ENCODE peak calls at places on chromosomes 11 and 22, in five cellular contexts. L, U, G, X and I are unnamed samples.
A peak's percentile ranks its signal among the peaks of the same experiment; 100 is the strongest.

GRCh38 chr11:59437770-59438169 is 1.5 kb downstream of the OR5A1 start:
- DNase-seq in L (no peak), U (no peak), G (no peak), X (no peak), I (no peak)

GRCh38 chr22:45318168-45318557 is 8.4 kb downstream of the FAM118A start:
- DNase-seq in L (peak; percentile 42), U (no peak), G (peak; percentile 93), X (peak; percentile 76), I (peak; percentile 59)

GRCh38 chr11:13720940-13721339 is 52.5 kb downstream of the FAR1 start:
- DNase-seq in L (peak; percentile 24), U (no peak), G (peak; percentile 4), X (no peak), I (no peak)

GRCh38 chr22:44712962-44713361 is 11.0 kb downstream of the PRR5 start:
- DNase-seq in L (no peak), U (no peak), G (no peak), X (no peak), I (no peak)

GRCh38 chr11:81007046-81007445 is 1566.2 kb upstream of the TENM4 start:
- DNase-seq in L (peak; percentile 13), U (no peak), G (peak; percentile 48), X (no peak), I (no peak)

GRCh38 chr11:68003846-68004550 is at the start of gene UNC93B1:
- DNase-seq in L (peak; percentile 64), U (no peak), G (peak; percentile 71), X (peak; percentile 49), I (peak; percentile 92)

GRCh38 chr22:47373648-47374272 is 611.3 kb downstream of the TBC1D22A start:
- DNase-seq in L (no peak), U (no peak), G (no peak), X (no peak), I (no peak)

GRCh38 chr22:19888131-19888746 is 33.6 kb upstream of the GNB1L start:
- DNase-seq in L (no peak), U (no peak), G (no peak), X (no peak), I (no peak)

GRCh38 chr11:129230006-129230405 is 37.9 kb upstream of the ARHGAP32 start:
- DNase-seq in L (no peak), U (no peak), G (peak; percentile 32), X (no peak), I (no peak)

GRCh38 chr22:20401376-20402020 is 7.5 kb downstream of the ZNF74 start:
- DNase-seq in L (no peak), U (no peak), G (no peak), X (no peak), I (no peak)

GRCh38 chr11:1780700-1781592 is 17.2 kb upstream of the CTSD start:
- DNase-seq in L (no peak), U (no peak), G (no peak), X (no peak), I (no peak)

GRCh38 chr11:128884703-128885338 is 6.3 kb upstream of the KCNJ5 start:
- DNase-seq in L (peak; percentile 80), U (peak; percentile 56), G (peak; percentile 68), X (no peak), I (peak; percentile 61)

GRCh38 chr11:75858613-75859012 is 43.6 kb downstream of the UVRAG start:
- DNase-seq in L (no peak), U (no peak), G (peak; percentile 50), X (no peak), I (no peak)

GRCh38 chr11:92550411-92550810 is 325.8 kb downstream of the FAT3 start:
- DNase-seq in L (no peak), U (no peak), G (no peak), X (no peak), I (no peak)

GRCh38 chr11:134901536-134901935 is 489.5 kb upstream of the B3GAT1 start:
- DNase-seq in L (no peak), U (no peak), G (no peak), X (no peak), I (no peak)

GRCh38 chr11:111949519-111950426 is 12.6 kb downstream of the DIXDC1 start:
- DNase-seq in L (no peak), U (no peak), G (no peak), X (no peak), I (no peak)

GRCh38 chr11:81237139-81237538 is 1496.5 kb downstream of the FAM181B start:
- DNase-seq in L (no peak), U (no peak), G (peak; percentile 49), X (no peak), I (no peak)

GRCh38 chr11:15970506-15971214 is 385.7 kb downstream of the SOX6 start:
- DNase-seq in L (no peak), U (no peak), G (no peak), X (no peak), I (peak; percentile 20)

GRCh38 chr11:134261626-134262488 is 8.5 kb downstream of the ACAD8 start:
- DNase-seq in L (peak; percentile 48), U (peak; percentile 51), G (peak; percentile 25), X (no peak), I (peak; percentile 35)

GRCh38 chr11:5197538-5197937 is 2.9 kb downstream of the OR51V1 start:
- DNase-seq in L (no peak), U (no peak), G (peak; percentile 27), X (no peak), I (no peak)

GRCh38 chr11:61607920-61608599 is 27.2 kb upstream of the SYT7 start:
- DNase-seq in L (no peak), U (no peak), G (no peak), X (no peak), I (no peak)

GRCh38 chr11:119056397-119056999 is 507 bp downstream of the HYOU1 start:
- DNase-seq in L (peak; percentile 62), U (peak; percentile 13), G (no peak), X (no peak), I (no peak)

GRCh38 chr11:129302386-129303101 is 73.1 kb upstream of the BARX2 start:
- DNase-seq in L (no peak), U (no peak), G (no peak), X (no peak), I (no peak)

GRCh38 chr22:40951795-40952602 is 821 bp downstream of the RBX1 start:
- DNase-seq in L (no peak), U (no peak), G (no peak), X (no peak), I (no peak)

GRCh38 chr11:7965386-7965785 is at the start of gene NLRP10:
- DNase-seq in L (peak; percentile 45), U (no peak), G (peak; percentile 92), X (no peak), I (no peak)

GRCh38 chr22:21701384-21701971 is 34.1 kb downstream of the YPEL1 start:
- DNase-seq in L (no peak), U (no peak), G (no peak), X (no peak), I (peak; percentile 58)

GRCh38 chr11:116287866-116288265 is 484.9 kb downstream of the BUD13 start:
- DNase-seq in L (no peak), U (no peak), G (no peak), X (no peak), I (no peak)

GRCh38 chr22:44638966-44639739 is 62.9 kb upstream of the PRR5 start:
- DNase-seq in L (no peak), U (no peak), G (peak; percentile 58), X (no peak), I (no peak)

GRCh38 chr11:123111465-123111864 is 49.5 kb upstream of the HSPA8 start:
- DNase-seq in L (peak; percentile 64), U (peak; percentile 47), G (peak; percentile 63), X (no peak), I (peak; percentile 58)

GRCh38 chr22:47192651-47193437 is 430.4 kb downstream of the TBC1D22A start:
- DNase-seq in L (peak; percentile 39), U (peak; percentile 42), G (no peak), X (no peak), I (peak; percentile 82)

GRCh38 chr22:29369460-29369859 is 18.9 kb downstream of the AP1B1 start:
- DNase-seq in L (no peak), U (no peak), G (peak; percentile 82), X (no peak), I (peak; percentile 25)

GRCh38 chr11:12754582-12755250 is 80.5 kb downstream of the TEAD1 start:
- DNase-seq in L (peak; percentile 30), U (no peak), G (no peak), X (no peak), I (no peak)

GRCh38 chr11:96520939-96521338 is 131.1 kb downstream of the JRKL start:
- DNase-seq in L (no peak), U (no peak), G (no peak), X (no peak), I (no peak)

GRCh38 chr22:39621826-39622225 is 51.3 kb downstream of the CACNA1I start:
- DNase-seq in L (no peak), U (no peak), G (no peak), X (no peak), I (no peak)

GRCh38 chr11:18865261-18865660 is 73.7 kb upstream of the PTPN5 start:
- DNase-seq in L (no peak), U (no peak), G (no peak), X (no peak), I (no peak)

GRCh38 chr22:42284230-42284591 is 13.8 kb upstream of the TCF20 start:
- DNase-seq in L (no peak), U (no peak), G (no peak), X (no peak), I (no peak)

GRCh38 chr11:92531051-92531747 is 306.6 kb downstream of the FAT3 start:
- DNase-seq in L (no peak), U (no peak), G (no peak), X (no peak), I (no peak)

GRCh38 chr22:31948002-31948401 is 3.7 kb downstream of the YWHAH start:
- DNase-seq in L (no peak), U (no peak), G (no peak), X (no peak), I (no peak)

GRCh38 chr11:126861796-126862195 is 138.8 kb downstream of the KIRREL3 start:
- DNase-seq in L (no peak), U (no peak), G (no peak), X (no peak), I (no peak)